ENCODE peak calls at places on chromosome 7, in eight cellular contexts. J is cardiac fibroblast; L is NCI-H748 treated with DMSO at 0.1 percent for 48 hours; A is effector memory CD8-positive, alpha-beta T cell; O is mucosa of descending colon; B is Calu3; H is uterus; Z is thoracic aorta. Y is an unnamed sample.

GRCh38 chr7:43138710-43139601 is 26.5 kb downstream of the HECW1 start:
- DNase-seq in J (peak), L (no peak), A (no peak), O (no peak), B (no peak), H (no peak), Z (no peak), Y (peak)

GRCh38 chr7:52669031-52669430 is 366.4 kb upstream of the POM121L12 start:
- DNase-seq in J (no peak), L (no peak), A (no peak), O (no peak), B (no peak), H (no peak), Z (no peak), Y (no peak)

GRCh38 chr7:155234950-155235789 is 62.5 kb upstream of the INSIG1 start:
- DNase-seq in J (no peak), L (no peak), A (no peak), O (no peak), B (peak), H (no peak), Z (no peak), Y (peak)

GRCh38 chr7:39153647-39154046 is 175.9 kb downstream of the POU6F2 start:
- DNase-seq in J (no peak), L (no peak), A (no peak), O (no peak), B (no peak), H (no peak), Z (no peak), Y (no peak)

GRCh38 chr7:34158311-34158710 is 253.0 kb downstream of the BMPER start:
- DNase-seq in J (no peak), L (no peak), A (no peak), O (no peak), B (no peak), H (peak), Z (no peak), Y (no peak)

GRCh38 chr7:28155019-28155660 is 25.5 kb downstream of the JAZF1 start:
- DNase-seq in J (no peak), L (no peak), A (no peak), O (no peak), B (no peak), H (no peak), Z (no peak), Y (no peak)

GRCh38 chr7:87784424-87784823 is 91.7 kb downstream of the SLC25A40 start:
- DNase-seq in J (no peak), L (no peak), A (no peak), O (no peak), B (no peak), H (no peak), Z (no peak), Y (no peak)

GRCh38 chr7:14924398-14924797 is 21.8 kb upstream of the DGKB start:
- DNase-seq in J (peak), L (peak), A (no peak), O (no peak), B (no peak), H (no peak), Z (no peak), Y (no peak)

GRCh38 chr7:98323597-98324322 is 42.3 kb downstream of the BRI3 start:
- DNase-seq in J (peak), L (no peak), A (no peak), O (no peak), B (no peak), H (no peak), Z (no peak), Y (no peak)

Y was measured in RPMI7951.